ENCODE peak calls at places on chromosomes 5 and 9, in seven cellular contexts. Y is astrocyte of the hippocampus, Q is GM10248, K is left ventricle myocardium superior, H is aorta, I is choroid plexus epithelial cell, O is colonic mucosa. J is an unnamed sample.

GRCh38 chr5:37724395-37725125 is 115.3 kb downstream of the GDNF start:
- DNase-seq in I (no peak), K (no peak), O (no peak), Y (peak; percentile 37), Q (no peak), H (no peak), J (peak; percentile 44)

GRCh38 chr5:34848230-34848629 is 9.3 kb downstream of the TTC23L start:
- DNase-seq in Q (no peak), I (no peak), Y (no peak), K (no peak), O (no peak), H (no peak), J (no peak)

GRCh38 chr5:154309805-154310204 is 119.3 kb downstream of the GALNT10 start:
- DNase-seq in K (no peak), H (no peak), O (no peak), Q (no peak), Y (no peak), I (peak; percentile 33), J (no peak)

GRCh38 chr5:2752875-2753435 is 1.5 kb upstream of the IRX2 start:
- DNase-seq in Q (no peak), Y (no peak), K (no peak), O (no peak), I (no peak), H (no peak), J (no peak)

GRCh38 chr9:69471433-69471832 is 146.4 kb downstream of the ENTREP1 start:
- DNase-seq in Y (peak; percentile 67), O (no peak), Q (no peak), H (no peak), K (no peak), I (peak; percentile 13), J (peak; percentile 45)

GRCh38 chr9:99039388-99040182 is 65.3 kb upstream of the TGFBR1 start:
- DNase-seq in Y (no peak), K (no peak), H (no peak), Q (no peak), O (no peak), I (no peak), J (no peak)

GRCh38 chr5:90446961-90447360 is 27.6 kb downstream of the MBLAC2 start:
- DNase-seq in O (no peak), Y (no peak), Q (no peak), K (no peak), H (no peak), I (peak; percentile 83), J (peak; percentile 1)

GRCh38 chr9:122498883-122499288 is 11.7 kb upstream of the OR1J2 start:
- DNase-seq in H (no peak), Q (peak; percentile 35), I (peak; percentile 70), K (no peak), O (no peak), Y (peak; percentile 35), J (peak; percentile 19)

GRCh38 chr5:61758711-61759110 is 426.7 kb downstream of the ZSWIM6 start:
- DNase-seq in K (no peak), Q (no peak), Y (no peak), I (no peak), H (no peak), O (no peak), J (no peak)

GRCh38 chr5:43193171-43193951 is 1.3 kb downstream of the NIM1K start:
- DNase-seq in H (no peak), K (no peak), Y (peak; percentile 90), O (no peak), Q (peak; percentile 75), I (peak; percentile 96), J (peak; percentile 92)

GRCh38 chr5:28165116-28165515 is 1126.7 kb upstream of the CDH9 start:
- DNase-seq in Y (peak; percentile 76), O (no peak), H (no peak), I (peak; percentile 82), K (no peak), Q (no peak), J (peak; percentile 75)

GRCh38 chr5:180330810-180331646 is 22.1 kb downstream of the GFPT2 start:
- DNase-seq in K (peak; percentile 60), H (peak; percentile 78), Q (no peak), O (peak; percentile 39), I (peak; percentile 93), Y (peak; percentile 94), J (peak; percentile 98)

GRCh38 chr5:134965271-134965825 is 2.4 kb upstream of the CATSPER3 start:
- DNase-seq in O (no peak), Q (no peak), I (peak; percentile 8), Y (no peak), H (no peak), K (no peak), J (no peak)

GRCh38 chr9:4327504-4328191 is 27.8 kb upstream of the GLIS3 start:
- DNase-seq in Y (peak; percentile 48), H (no peak), O (no peak), K (no peak), I (peak; percentile 74), Q (no peak), J (peak; percentile 71)

GRCh38 chr9:127223266-127223665 is 41.3 kb upstream of the GARNL3 start:
- DNase-seq in Y (no peak), H (no peak), O (no peak), K (no peak), I (no peak), Q (no peak), J (no peak)

GRCh38 chr9:4792054-4792571 is 631 bp upstream of the RCL1 start:
- DNase-seq in I (no peak), O (peak; percentile 27), Q (no peak), Y (no peak), H (no peak), K (no peak), J (no peak)

GRCh38 chr9:113631811-113632665 is 168.5 kb downstream of the RGS3 start:
- DNase-seq in Q (no peak), H (no peak), K (no peak), O (no peak), I (no peak), Y (no peak), J (no peak)

GRCh38 chr9:84761137-84761808 is 91.7 kb downstream of the NTRK2 start:
- DNase-seq in Y (no peak), I (no peak), Q (no peak), H (no peak), O (no peak), K (no peak), J (no peak)

GRCh38 chr5:55384072-55384471 is 76.3 kb downstream of the MTREX start:
- DNase-seq in H (no peak), Y (no peak), I (no peak), Q (no peak), O (no peak), K (no peak), J (no peak)

GRCh38 chr9:112421771-112422222 is 41.9 kb downstream of the HSDL2 start:
- DNase-seq in I (peak; percentile 15), H (no peak), O (no peak), Y (no peak), K (no peak), Q (no peak), J (no peak)

J was measured in astrocyte of the spinal cord.